ENCODE peak calls at places on chromosomes 3 and 15, in four cellular contexts. P is CD8-positive, alpha-beta T cell; X is stomach; Z is upper lobe of right lung. K is an unnamed sample. For H3K4me1, the result is how much of the 10 kb centered on the place peaks cover.

GRCh38 chr3:123672429-123673146 is 87.7 kb upstream of the HACD2 start:
- DNase-seq in P (no peak), X (no peak), Z (no peak), K (no peak)

GRCh38 chr3:30657914-30658313 is 51.5 kb downstream of the TGFBR2 start:
- DNase-seq in P (peak), X (no peak), Z (no peak), K (no peak)

GRCh38 chr3:78604328-78604727 is 1163.5 kb downstream of the ROBO1 start:
- DNase-seq in P (no peak), X (no peak), Z (no peak), K (no peak)

GRCh38 chr3:169026543-169027181 is 636.9 kb downstream of the MECOM start:
- DNase-seq in P (no peak), X (no peak), Z (no peak), K (no peak)

GRCh38 chr3:131282379-131282778 is 99.2 kb upstream of the NUDT16 start:
- DNase-seq in P (no peak), X (no peak), Z (no peak), K (no peak)

GRCh38 chr15:31390029-31390428 is 63.4 kb downstream of the KLF13 start:
- DNase-seq in P (no peak), X (no peak), Z (no peak), K (no peak)

GRCh38 chr3:89613241-89613640 is 505.8 kb downstream of the EPHA3 start:
- DNase-seq in P (no peak), X (no peak), Z (no peak), K (no peak)

GRCh38 chr15:83698294-83698693 is 44.4 kb downstream of the ADAMTSL3 start:
- DNase-seq in P (no peak), X (peak), Z (no peak), K (no peak)

GRCh38 chr3:21528291-21528690 is 222.7 kb downstream of the ZNF385D start:
- DNase-seq in P (no peak), X (no peak), Z (no peak), K (no peak)

GRCh38 chr3:114176890-114177289 is 2.0 kb downstream of the DRD3 start:
- DNase-seq in P (no peak), X (no peak), Z (no peak), K (no peak)

GRCh38 chr3:43024183-43024865 is 45.2 kb downstream of the GASK1A start:
- DNase-seq in P (peak), X (no peak), Z (no peak), K (no peak)

GRCh38 chr3:184284696-184285095 is 8.9 kb downstream of the ECE2 start:
- DNase-seq in P (no peak), X (peak), Z (no peak), K (no peak)

GRCh38 chr3:149015383-149015782 is 24.0 kb downstream of the GYG1 start:
- DNase-seq in P (no peak), X (no peak), Z (no peak), K (no peak)

GRCh38 chr3:155634121-155634719 is 110.7 kb downstream of the PLCH1 start:
- DNase-seq in P (no peak), X (no peak), Z (no peak), K (no peak)

GRCh38 chr3:46469680-46470357 is 5.1 kb upstream of the LTF start:
- DNase-seq in P (no peak), X (peak), Z (no peak), K (no peak)

GRCh38 chr3:126487151-126487771 is 11.6 kb upstream of the ZXDC start:
- DNase-seq in P (no peak), X (no peak), Z (no peak), K (peak)

GRCh38 chr15:97903560-97904195 is 56.8 kb upstream of the ARRDC4 start:
- DNase-seq in P (no peak), X (no peak), Z (no peak), K (no peak)

DNA sequence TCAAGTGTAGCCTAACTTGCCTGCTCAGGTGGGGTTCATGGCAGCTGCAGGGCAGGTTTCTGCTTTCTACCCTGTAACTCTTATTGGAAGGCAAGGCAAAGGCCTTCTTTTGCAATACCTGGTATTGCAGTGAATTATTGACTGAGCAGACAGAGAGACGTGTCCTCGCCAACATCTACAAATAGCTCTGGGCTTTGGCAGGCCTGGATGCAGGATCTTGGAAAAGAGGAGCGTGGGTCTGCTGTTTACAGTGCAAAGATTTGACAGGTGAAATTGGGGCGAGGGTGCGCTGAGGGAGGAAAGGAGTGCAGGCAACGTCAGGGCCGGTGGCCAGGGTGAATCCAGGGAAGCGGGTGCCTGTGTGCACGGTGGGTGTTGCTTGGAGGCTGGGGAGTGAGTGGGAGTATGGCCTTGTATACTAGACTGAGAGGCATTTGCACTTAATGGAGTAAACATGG is 44.5 kb downstream of the ST6GAL1 start:
- DNase-seq in P (no peak), X (peak), Z (no peak), K (no peak)
- H3K27ac ChIP-seq in P (no peak), X (no peak), Z (no peak), K (no peak)

GRCh38 chr3:19215427-19215826 is 67.1 kb downstream of the KCNH8 start:
- DNase-seq in P (no peak), X (no peak), Z (no peak), K (no peak)

GRCh38 chr3:19216669-19217337 is 68.5 kb downstream of the KCNH8 start:
- DNase-seq in P (no peak), X (peak), Z (peak), K (no peak)

GRCh38 chr3:19213608-19214220 is 65.4 kb downstream of the KCNH8 start:
- DNase-seq in P (no peak), X (no peak), Z (no peak), K (no peak)
- TF ChIP-seq CTCF in P (no peak), X (no peak), Z (no peak), K (no peak)

GRCh38 chr15:93024293-93024692 is 64.7 kb downstream of the RGMA start:
- DNase-seq in P (no peak), X (no peak), Z (no peak), K (no peak)

GRCh38 chr15:93025625-93025982 is 63.4 kb downstream of the RGMA start:
- DNase-seq in P (no peak), X (no peak), Z (no peak), K (no peak)

GRCh38 chr15:93026359-93026758 is 62.7 kb downstream of the RGMA start:
- DNase-seq in P (no peak), X (no peak), Z (no peak), K (no peak)

GRCh38 chr15:93027413-93027812 is 61.6 kb downstream of the RGMA start:
- DNase-seq in P (no peak), X (no peak), Z (no peak), K (no peak)

DNA sequence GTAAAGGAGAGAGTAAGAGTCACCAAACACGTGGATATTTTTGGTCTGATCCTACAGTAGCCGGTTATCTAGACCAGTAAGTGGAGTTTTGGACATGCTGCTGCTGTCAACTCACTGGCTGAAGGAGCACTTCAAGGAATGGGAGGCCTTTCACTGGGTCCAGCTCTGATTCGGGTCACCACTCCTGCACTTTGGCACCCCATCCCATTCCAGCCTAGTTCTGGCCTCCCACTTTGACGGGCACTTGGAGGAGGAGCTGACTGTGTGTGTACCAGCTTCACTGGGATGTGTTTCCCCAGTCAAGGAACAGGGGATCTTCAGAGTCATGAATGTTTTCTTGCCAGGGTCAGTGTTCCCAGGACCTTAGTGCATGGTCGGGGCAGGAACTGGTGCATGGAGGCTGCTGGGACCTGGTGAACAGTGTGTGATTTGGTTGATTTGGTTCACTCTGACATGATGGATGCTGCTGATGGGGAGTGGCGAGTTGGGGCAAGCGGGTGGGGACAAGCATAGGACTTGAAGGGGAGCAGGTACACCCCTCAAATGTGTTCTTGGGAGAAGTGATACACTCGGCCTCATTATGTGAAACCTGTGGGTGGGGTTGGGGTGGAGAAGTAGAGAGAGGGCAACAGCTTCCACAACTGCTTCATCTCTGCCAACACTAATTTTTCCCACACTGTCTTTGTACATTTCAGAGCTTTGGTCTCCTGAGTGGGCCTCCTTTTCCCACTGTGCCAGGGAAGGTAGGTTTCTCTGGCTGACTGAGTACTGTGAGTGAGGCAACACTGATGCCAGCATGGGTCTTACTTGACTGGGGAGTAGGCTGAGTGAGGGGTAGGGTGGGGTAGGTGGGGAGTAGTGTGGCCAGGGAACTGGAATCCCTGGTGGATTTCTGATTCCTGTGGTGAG is 64.0 kb downstream of the RGMA start:
- DNase-seq in P (no peak), X (no peak), Z (no peak), K (no peak)
- H3K4me1 ChIP-seq in P (under half), X (under half), Z (under half), K (under half)

GRCh38 chr3:35675206-35675605 is 35.9 kb downstream of the ARPP21 start:
- DNase-seq in P (no peak), X (no peak), Z (no peak), K (no peak)
- H3K27ac ChIP-seq in P (no peak), X (no peak), Z (no peak), K (no peak)

DNA sequence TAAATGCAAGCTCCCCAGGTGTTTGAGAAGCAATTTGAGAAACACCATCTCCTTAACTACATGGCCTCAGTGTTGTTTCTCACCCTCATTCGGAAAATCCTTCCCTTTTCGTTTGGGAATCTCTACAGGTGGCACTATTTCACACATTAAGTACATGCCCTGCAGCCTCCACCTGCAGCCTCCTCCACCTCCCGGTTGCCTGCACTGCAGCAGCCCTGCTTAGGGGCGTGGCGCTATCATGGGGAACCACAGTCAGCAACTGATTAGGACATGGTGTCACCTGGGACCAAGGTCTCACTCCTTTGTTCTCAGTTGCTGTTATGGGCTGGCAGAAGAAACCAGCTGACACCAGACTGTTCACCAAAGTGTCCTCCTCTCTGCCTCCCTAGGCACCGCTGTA is 11.7 kb upstream of the ZNF774 start:
- DNase-seq in P (no peak), X (no peak), Z (no peak), K (no peak)
- TF ChIP-seq CTCF in P (no peak), X (no peak), Z (no peak), K (no peak)

GRCh38 chr15:89118481-89118989 is 30.3 kb downstream of the ABHD2 start:
- DNase-seq in P (no peak), X (no peak), Z (no peak), K (no peak)
- H3K4me1 ChIP-seq in P (under half), X (half or more), Z (under half), K (half or more)

K was measured in lower lobe of right lung.